ENCODE peak calls at places on chromosome 9, in six cellular contexts. O is EH, W is HCT116, X is NCI-H1092, H is DMS53, P is epithelial cell of proximal tubule. N is an unnamed sample.

GRCh38 chr9:70506159-70506558 is 91.7 kb upstream of the KLF9 start:
- DNase-seq in X (no peak), W (no peak), P (no peak), H (no peak), O (peak), N (no peak)

GRCh38 chr9:37466037-37466709 is 923 bp upstream of the ZBTB5 start:
- DNase-seq in P (no peak), W (peak), X (peak), O (peak), H (peak), N (peak)

GRCh38 chr9:86274821-86275643 is 7.3 kb downstream of the ISCA1 start:
- DNase-seq in O (no peak), P (no peak), X (no peak), H (no peak), W (no peak), N (no peak)

GRCh38 chr9:24059651-24060050 is 233.6 kb upstream of the ELAVL2 start:
- DNase-seq in X (no peak), O (no peak), P (no peak), H (no peak), W (no peak), N (no peak)

GRCh38 chr9:23826120-23826629 is at the start of gene ELAVL2:
- DNase-seq in O (peak), H (peak), P (peak), X (no peak), W (no peak), N (peak)

GRCh38 chr9:104980039-104980654 is 52.2 kb upstream of the ABCA1 start:
- DNase-seq in H (no peak), W (no peak), P (no peak), O (no peak), X (no peak), N (no peak)

GRCh38 chr9:93461414-93461743 is 8.0 kb upstream of the FAM120AOS start:
- DNase-seq in P (no peak), H (no peak), O (no peak), W (no peak), X (no peak), N (no peak)

GRCh38 chr9:69047331-69047730 is 11.8 kb downstream of the FXN start:
- DNase-seq in O (peak), P (no peak), W (no peak), H (no peak), X (no peak), N (no peak)